ENCODE peak calls at places on chromosomes 5 and 9, in seven cellular contexts. N is sigmoid colon, J is IMR-90, R is Peyer's patch, T is H54, O is HCT116, W is GM12892. U is an unnamed sample.

GRCh38 chr5:133921899-133922468 is 46.4 kb downstream of the C5orf15 start:
- DNase-seq in T (no peak), W (no peak), J (no peak), O (no peak), R (no peak), N (no peak), U (no peak)

GRCh38 chr5:134084166-134084565 is 30.3 kb upstream of the TCF7 start:
- DNase-seq in N (peak; percentile 50), T (no peak), J (no peak), R (no peak), O (no peak), W (no peak), U (no peak)

GRCh38 chr9:111613436-111614040 is 14.1 kb upstream of the PTGR1 start:
- DNase-seq in N (no peak), R (peak; percentile 54), J (no peak), O (no peak), W (no peak), T (no peak), U (no peak)

GRCh38 chr9:38035873-38036272 is 33.2 kb downstream of the SHB start:
- DNase-seq in W (no peak), R (no peak), N (no peak), T (peak; percentile 45), O (no peak), J (peak; percentile 90), U (no peak)

GRCh38 chr5:122156724-122157325 is 27.5 kb downstream of the ZNF474 start:
- DNase-seq in O (peak; percentile 18), W (no peak), R (no peak), J (peak; percentile 78), T (no peak), N (no peak), U (no peak)

GRCh38 chr9:105432247-105432857 is 15.5 kb upstream of the FSD1L start:
- DNase-seq in T (no peak), J (no peak), R (no peak), O (no peak), W (no peak), N (no peak), U (no peak)

GRCh38 chr5:139682016-139682975 is 34.1 kb downstream of the CXXC5 start:
- DNase-seq in N (no peak), W (no peak), T (no peak), R (no peak), O (no peak), J (no peak), U (no peak)

GRCh38 chr5:116853992-116854391 is 279.4 kb upstream of the SEMA6A start:
- DNase-seq in J (no peak), W (no peak), R (no peak), T (no peak), O (no peak), N (no peak), U (no peak)

GRCh38 chr5:180138976-180139730 is 67.6 kb upstream of the RNF130 start:
- DNase-seq in T (no peak), N (no peak), J (no peak), W (no peak), O (no peak), R (no peak), U (no peak)

GRCh38 chr5:67720162-67720772 is 495.3 kb upstream of the PIK3R1 start:
- DNase-seq in N (no peak), J (no peak), T (no peak), O (no peak), R (no peak), W (no peak), U (no peak)

GRCh38 chr9:126148994-126149393 is 177.6 kb upstream of the MVB12B start:
- DNase-seq in N (no peak), T (no peak), J (no peak), R (no peak), O (no peak), W (no peak), U (no peak)

GRCh38 chr5:69493235-69493925 is 790 bp downstream of the OCLN start:
- DNase-seq in O (no peak), T (no peak), N (no peak), R (peak; percentile 55), J (no peak), W (peak; percentile 48), U (no peak)
- TF ChIP-seq POLR2A in O (no peak), T (no peak), N (no peak), R (no peak), J (no peak), W (peak; percentile 46), U (no peak)

GRCh38 chr9:129406278-129407225 is 214.3 kb downstream of the C9orf50 start:
- DNase-seq in W (no peak), O (peak; percentile 73), J (no peak), T (no peak), R (peak; percentile 84), N (no peak), U (no peak)
- TF ChIP-seq POLR2A in W (no peak), O (peak; percentile 80), J (no peak), T (no peak), R (no peak), N (no peak), U (no peak)

DNA sequence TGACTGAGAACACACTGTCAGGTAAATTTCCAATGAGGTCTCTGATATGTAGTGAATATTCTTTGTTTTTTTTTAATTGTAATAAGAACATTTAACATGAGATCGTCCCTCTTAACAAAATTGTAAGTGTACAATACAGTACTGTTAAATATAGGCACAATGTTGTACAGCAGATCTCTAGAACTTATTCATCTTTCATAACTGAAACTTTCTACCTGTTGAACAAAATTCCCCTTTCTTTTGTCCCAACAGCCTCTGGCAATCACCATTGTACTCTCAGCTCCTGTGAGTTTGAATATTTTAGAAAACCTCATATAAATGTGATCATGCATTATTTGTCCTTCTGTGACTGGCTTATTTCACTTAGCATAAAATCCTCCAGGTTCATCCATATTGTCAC is 10.6 kb upstream of the PRLR start:
- DNase-seq in O (no peak), W (no peak), J (no peak), R (no peak), T (no peak), N (no peak), U (no peak)
- TF ChIP-seq POLR2A in O (no peak), W (no peak), J (no peak), R (no peak), T (no peak), N (no peak), U (no peak)

DNA sequence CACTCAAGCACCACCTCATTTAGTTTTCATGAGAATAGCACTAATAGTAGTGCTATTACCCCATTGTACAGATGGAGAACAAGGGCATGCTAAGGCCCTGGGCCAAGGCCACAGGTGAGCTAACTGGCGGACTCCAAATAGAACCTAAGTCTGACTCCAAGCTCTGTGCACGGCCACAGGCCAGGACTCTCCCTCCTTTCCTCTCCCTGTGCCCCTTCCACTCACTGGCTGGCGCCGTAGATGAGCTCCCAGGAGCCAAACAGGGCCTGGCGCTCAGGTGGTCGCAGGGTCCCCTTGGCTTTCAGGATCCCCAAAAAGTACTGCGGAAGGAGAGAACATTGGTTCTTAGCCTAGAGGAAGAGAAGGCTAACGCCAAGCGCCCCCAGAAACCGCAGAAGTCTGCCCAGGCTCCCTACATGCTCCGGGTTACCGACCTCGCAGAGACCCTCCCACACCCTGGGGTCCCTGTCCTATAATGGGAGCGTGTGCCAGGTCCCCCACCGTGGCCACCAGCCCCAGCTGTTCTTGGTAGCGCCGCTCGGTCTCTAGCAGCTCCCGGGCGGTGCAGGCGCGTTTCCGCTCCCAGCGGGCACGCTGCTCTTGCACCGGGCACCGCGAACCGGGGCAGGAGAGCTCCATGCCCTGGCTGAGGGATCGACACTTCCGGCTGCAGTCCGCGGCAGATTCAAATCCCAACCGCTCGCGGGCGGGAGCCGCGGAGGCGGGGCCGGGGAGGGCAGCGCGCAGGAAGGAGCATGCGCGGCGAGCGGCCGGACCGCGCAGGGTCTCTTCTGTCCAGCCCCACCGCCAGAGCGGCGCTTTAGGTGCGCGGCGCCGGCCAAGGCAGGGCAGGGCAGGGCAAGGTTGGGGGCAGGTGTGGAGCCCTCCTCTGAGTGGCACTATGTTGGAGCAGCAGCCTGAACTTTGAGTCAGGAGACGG is at the start of gene ARHGEF39:
- DNase-seq in T (peak; percentile 76), R (peak; percentile 90), W (peak; percentile 94), N (peak; percentile 90), J (peak; percentile 68), O (peak; percentile 59), U (no peak)
- TF ChIP-seq POLR2A in T (peak; percentile 60), R (peak; percentile 27), W (peak; percentile 69), N (no peak), J (peak; percentile 24), O (peak; percentile 87), U (no peak)

GRCh38 chr5:72314571-72315172 is 5.4 kb downstream of the MRPS27 start:
- DNase-seq in J (peak; percentile 82), R (no peak), N (no peak), O (no peak), W (no peak), T (peak; percentile 23), U (no peak)

GRCh38 chr5:72325566-72326297 is 5.6 kb downstream of the PTCD2 start:
- DNase-seq in R (no peak), N (no peak), J (peak; percentile 85), W (no peak), T (peak; percentile 18), O (no peak), U (no peak)

GRCh38 chr5:72324186-72324825 is 4.1 kb downstream of the PTCD2 start:
- DNase-seq in T (peak; percentile 34), W (no peak), O (no peak), R (no peak), J (no peak), N (no peak), U (no peak)

DNA sequence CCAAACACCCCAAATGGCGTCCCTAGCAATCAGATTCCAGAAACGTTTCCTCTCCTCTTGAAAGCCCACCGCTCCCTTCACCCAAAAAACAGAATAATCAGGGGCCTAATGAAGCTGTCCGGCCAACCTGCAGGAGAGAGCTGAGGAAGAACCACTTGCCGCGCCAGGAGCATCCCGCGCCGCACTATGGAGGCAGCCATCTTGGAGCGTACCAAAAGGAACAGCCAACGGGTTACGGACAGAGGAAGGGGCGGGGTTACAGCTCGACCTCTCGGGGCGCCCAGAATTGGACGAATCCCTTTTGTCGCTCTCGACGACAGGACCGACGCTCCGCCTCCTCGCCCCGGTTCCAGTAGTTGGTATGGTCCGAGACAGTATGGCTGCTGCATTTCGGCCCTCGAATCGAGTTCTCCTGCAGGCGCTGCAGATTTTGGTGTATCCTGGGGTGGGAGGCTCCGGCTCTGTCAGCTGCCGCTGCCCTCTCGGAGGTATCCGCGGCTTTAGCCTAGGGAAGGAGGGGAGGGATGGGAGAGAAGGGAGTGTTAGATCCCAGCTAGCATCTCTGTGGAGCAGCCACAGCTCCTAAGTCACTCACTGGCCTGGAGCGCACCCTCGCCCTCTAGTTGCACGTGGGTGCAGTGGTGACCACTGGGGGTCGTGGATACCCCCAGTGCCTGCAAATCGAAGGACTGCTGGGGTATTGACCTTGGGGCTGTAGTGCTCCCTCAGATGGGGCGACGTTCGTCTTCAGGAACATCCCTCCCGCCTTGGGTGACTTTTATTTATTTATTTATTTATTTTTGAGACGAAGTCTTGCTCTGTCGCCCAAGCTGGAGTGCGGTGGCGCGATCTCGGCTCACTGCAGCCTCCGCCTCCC is at the start of the genes MRPS27 and PTCD2:
- DNase-seq in N (peak; percentile 98), O (peak; percentile 98), J (peak; percentile 99), R (peak; percentile 98), W (peak; percentile 91), T (peak; percentile 90), U (peak; percentile 70)
- TF ChIP-seq POLR2A in N (peak; percentile 37), O (peak; percentile 94), J (peak; percentile 74), R (peak; percentile 47), W (peak; percentile 94), T (peak; percentile 76), U (no peak)